ENCODE peak calls at places on chromosomes 1 and 21, in five cellular contexts. One of them, this sample, is unnamed.

GRCh38 chr1:233518344-233518743 is 95.6 kb upstream of the KCNK1 start:
- DNase-seq in uterus: no peak
- DNase-seq in H9: peak; percentile 70
- DNase-seq in CD8-positive, alpha-beta T cell: no peak
- DNase-seq in MM.1S: peak; percentile 69
- DNase-seq in this sample: no peak

GRCh38 chr1:157154940-157155514 is 16.8 kb upstream of the ETV3 start:
- DNase-seq in uterus: peak; percentile 38
- DNase-seq in H9: no peak
- DNase-seq in CD8-positive, alpha-beta T cell: no peak
- DNase-seq in MM.1S: no peak
- DNase-seq in this sample: peak; percentile 68

GRCh38 chr1:53385276-53385932 is 57.5 kb upstream of the LRP8 start:
- DNase-seq in uterus: no peak
- DNase-seq in H9: no peak
- DNase-seq in CD8-positive, alpha-beta T cell: no peak
- DNase-seq in MM.1S: no peak
- DNase-seq in this sample: no peak

GRCh38 chr1:167482184-167482583 is 36.1 kb downstream of the CD247 start:
- DNase-seq in uterus: no peak
- DNase-seq in H9: no peak
- DNase-seq in CD8-positive, alpha-beta T cell: peak; percentile 53
- DNase-seq in MM.1S: no peak
- DNase-seq in this sample: no peak

GRCh38 chr21:36070999-36071398 is 1.2 kb downstream of the CBR1 start:
- DNase-seq in uterus: no peak
- DNase-seq in H9: no peak
- DNase-seq in CD8-positive, alpha-beta T cell: no peak
- DNase-seq in MM.1S: no peak
- DNase-seq in this sample: no peak

GRCh38 chr1:67053535-67053784 is 488 bp downstream of the SLC35D1 start:
- DNase-seq in uterus: peak; percentile 70
- DNase-seq in H9: no peak
- DNase-seq in CD8-positive, alpha-beta T cell: peak; percentile 32
- DNase-seq in MM.1S: peak; percentile 44
- DNase-seq in this sample: peak; percentile 42

GRCh38 chr21:28256420-28256831 is 736.3 kb downstream of the LTN1 start:
- DNase-seq in uterus: no peak
- DNase-seq in H9: no peak
- DNase-seq in CD8-positive, alpha-beta T cell: no peak
- DNase-seq in MM.1S: no peak
- DNase-seq in this sample: no peak

GRCh38 chr1:45026446-45026845 is 14.4 kb downstream of the UROD start:
- DNase-seq in uterus: no peak
- DNase-seq in H9: no peak
- DNase-seq in CD8-positive, alpha-beta T cell: no peak
- DNase-seq in MM.1S: no peak
- DNase-seq in this sample: no peak

GRCh38 chr1:198205021-198205684 is 48.4 kb downstream of the NEK7 start:
- DNase-seq in uterus: no peak
- DNase-seq in H9: no peak
- DNase-seq in CD8-positive, alpha-beta T cell: no peak
- DNase-seq in MM.1S: no peak
- DNase-seq in this sample: no peak

GRCh38 chr1:159941867-159942560 is 3.4 kb downstream of the IGSF9 start:
- DNase-seq in uterus: no peak
- DNase-seq in H9: no peak
- DNase-seq in CD8-positive, alpha-beta T cell: no peak
- DNase-seq in MM.1S: no peak
- DNase-seq in this sample: peak; percentile 51

GRCh38 chr1:66764994-66765578 is 12.8 kb downstream of the DYNLT5 start:
- DNase-seq in uterus: peak; percentile 17
- DNase-seq in H9: no peak
- DNase-seq in CD8-positive, alpha-beta T cell: peak; percentile 53
- DNase-seq in MM.1S: peak; percentile 72
- DNase-seq in this sample: peak; percentile 48

GRCh38 chr1:22018583-22019559 is 17.4 kb downstream of the CELA3A start:
- DNase-seq in uterus: no peak
- DNase-seq in H9: no peak
- DNase-seq in CD8-positive, alpha-beta T cell: peak; percentile 63
- DNase-seq in MM.1S: peak; percentile 27
- DNase-seq in this sample: peak; percentile 58

GRCh38 chr21:28975401-28975800 is 17.3 kb downstream of the LTN1 start:
- DNase-seq in uterus: no peak
- DNase-seq in H9: no peak
- DNase-seq in CD8-positive, alpha-beta T cell: no peak
- DNase-seq in MM.1S: no peak
- DNase-seq in this sample: no peak

GRCh38 chr1:39110882-39111281 is 84.7 kb downstream of the NDUFS5 start:
- DNase-seq in uterus: no peak
- DNase-seq in H9: no peak
- DNase-seq in CD8-positive, alpha-beta T cell: no peak
- DNase-seq in MM.1S: no peak
- DNase-seq in this sample: no peak

GRCh38 chr1:53324728-53325297 is 3.1 kb downstream of the LRP8 start:
- DNase-seq in uterus: no peak
- DNase-seq in H9: no peak
- DNase-seq in CD8-positive, alpha-beta T cell: no peak
- DNase-seq in MM.1S: no peak
- DNase-seq in this sample: no peak

GRCh38 chr1:183323849-183324683 is 94.1 kb downstream of the NMNAT2 start:
- DNase-seq in uterus: no peak
- DNase-seq in H9: no peak
- DNase-seq in CD8-positive, alpha-beta T cell: no peak
- DNase-seq in MM.1S: no peak
- DNase-seq in this sample: no peak

GRCh38 chr1:27527223-27527856 is 37.4 kb upstream of the WASF2 start:
- DNase-seq in uterus: peak; percentile 80
- DNase-seq in H9: peak; percentile 90
- DNase-seq in CD8-positive, alpha-beta T cell: peak; percentile 60
- DNase-seq in MM.1S: no peak
- DNase-seq in this sample: no peak

GRCh38 chr1:27399251-27399885 is 6.9 kb downstream of the GPR3 start:
- DNase-seq in uterus: no peak
- DNase-seq in H9: no peak
- DNase-seq in CD8-positive, alpha-beta T cell: no peak
- DNase-seq in MM.1S: no peak
- DNase-seq in this sample: no peak

GRCh38 chr1:183023601-183024351 is 556 bp downstream of the LAMC1 start:
- DNase-seq in uterus: peak; percentile 63
- DNase-seq in H9: peak; percentile 90
- DNase-seq in CD8-positive, alpha-beta T cell: peak; percentile 16
- DNase-seq in MM.1S: peak; percentile 92
- DNase-seq in this sample: peak; percentile 78

DNA sequence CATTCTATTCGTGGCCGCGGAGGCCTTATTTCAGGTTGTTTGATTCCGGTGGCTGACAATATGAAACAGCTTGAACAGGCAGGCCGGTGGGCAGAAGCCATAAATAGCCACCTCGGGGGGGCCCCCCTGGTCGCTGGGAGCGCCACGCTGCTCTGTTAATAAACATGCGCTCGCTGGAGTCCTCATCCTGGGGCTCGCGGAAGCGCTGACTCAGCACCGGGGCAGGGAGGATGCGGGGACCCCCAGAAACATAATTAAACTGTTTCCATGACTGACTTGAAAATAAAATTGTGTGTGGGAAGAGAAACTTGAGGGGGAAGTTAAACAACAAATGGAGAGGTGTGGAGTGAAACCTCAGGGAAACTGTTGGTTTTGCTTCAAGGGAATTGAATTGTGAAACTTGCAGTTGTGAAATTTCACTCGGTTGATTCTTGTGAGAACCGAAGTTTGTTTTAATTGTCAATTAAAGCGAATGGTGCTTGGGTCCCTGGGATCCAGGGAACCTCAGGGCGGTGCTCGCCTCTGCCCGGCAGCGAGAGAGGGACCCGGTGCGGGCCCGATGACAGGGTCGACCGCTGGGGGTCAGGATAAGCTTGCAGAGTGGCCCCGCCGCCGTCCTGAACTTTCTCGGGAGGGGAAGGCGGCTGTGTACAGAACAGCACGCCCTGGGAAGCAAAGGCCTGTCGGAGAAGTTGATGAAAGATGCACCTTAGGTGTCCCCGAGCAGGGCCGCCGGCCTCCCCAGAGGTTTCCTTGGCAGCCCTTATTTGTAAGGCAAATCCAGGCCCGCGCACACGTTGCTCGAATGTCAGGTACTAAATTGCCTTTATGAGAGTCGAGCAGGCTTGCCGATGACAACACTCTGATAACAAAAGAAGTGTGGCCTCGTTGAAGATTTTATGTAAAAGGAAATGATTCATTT is 176.9 kb upstream of the LMO4 start:
- DNase-seq in uterus: peak; percentile 66
- DNase-seq in H9: peak; percentile 85
- DNase-seq in CD8-positive, alpha-beta T cell: peak; percentile 16
- DNase-seq in MM.1S: peak; percentile 93
- DNase-seq in this sample: peak; percentile 75
- TF ChIP-seq CTCF in uterus: peak; percentile 38
- TF ChIP-seq CTCF in H9: peak; percentile 84
- TF ChIP-seq CTCF in CD8-positive, alpha-beta T cell: no peak
- TF ChIP-seq CTCF in MM.1S: peak; percentile 53
- TF ChIP-seq CTCF in this sample: peak; percentile 35

GRCh38 chr1:2968471-2968881 is 52.8 kb upstream of the ACTRT2 start:
- DNase-seq in uterus: no peak
- DNase-seq in H9: no peak
- DNase-seq in CD8-positive, alpha-beta T cell: no peak
- DNase-seq in MM.1S: no peak
- DNase-seq in this sample: peak; percentile 54
- H3K9me3 ChIP-seq in uterus: no peaks in the 10 kb centered on the region
- H3K9me3 ChIP-seq in H9: peaks cover 87% of the 10 kb centered on the region
- H3K9me3 ChIP-seq in CD8-positive, alpha-beta T cell: no peaks in the 10 kb centered on the region
- H3K9me3 ChIP-seq in MM.1S: no peaks in the 10 kb centered on the region
- H3K9me3 ChIP-seq in this sample: no peaks in the 10 kb centered on the region

DNA sequence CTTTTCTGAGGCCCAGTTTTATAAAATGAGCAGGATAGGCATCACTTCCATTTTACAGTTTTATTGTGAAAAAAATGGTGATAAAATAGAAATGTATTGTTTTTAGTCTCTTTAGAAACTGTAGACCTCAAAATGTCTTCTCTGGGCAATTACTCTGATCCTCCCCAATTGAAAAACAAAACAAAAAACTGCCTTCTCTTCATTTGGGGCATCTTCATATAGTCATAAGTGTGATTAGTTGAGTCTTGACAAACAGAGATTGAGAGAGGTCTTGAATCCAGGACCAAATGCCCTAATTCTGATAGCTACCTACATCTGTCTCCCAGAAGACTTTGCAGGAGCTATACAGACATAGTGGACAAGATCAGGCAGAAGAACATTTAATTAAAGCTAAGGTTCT is 62.9 kb downstream of the LRRC8C start:
- DNase-seq in uterus: no peak
- DNase-seq in H9: no peak
- DNase-seq in CD8-positive, alpha-beta T cell: no peak
- DNase-seq in MM.1S: no peak
- DNase-seq in this sample: no peak
- H3K27ac ChIP-seq in uterus: no peak overlapping the region
- H3K27ac ChIP-seq in H9: no peak overlapping the region
- H3K27ac ChIP-seq in CD8-positive, alpha-beta T cell: peak overlapping the region; percentile 13
- H3K27ac ChIP-seq in MM.1S: peak overlapping the region; percentile 93
- H3K27ac ChIP-seq in this sample: no peak overlapping the region

DNA sequence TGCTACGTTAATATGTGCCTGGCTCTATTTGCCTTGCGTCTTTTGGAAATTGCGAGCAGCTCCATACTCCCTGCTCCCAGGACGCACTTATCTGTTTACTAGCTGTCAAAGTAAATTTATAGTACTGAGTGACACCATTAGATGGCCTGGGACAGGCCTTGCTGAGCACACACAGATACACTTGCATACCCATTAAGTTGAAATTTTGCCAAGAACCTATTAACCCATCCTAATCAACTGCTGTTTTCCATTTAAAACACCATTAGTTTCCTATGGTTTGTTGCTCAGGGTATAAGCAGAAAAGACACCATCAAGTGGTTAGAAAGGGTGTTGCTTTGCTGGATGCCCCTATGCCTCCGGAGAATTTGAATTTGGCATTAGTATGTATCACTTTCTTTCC is 187.3 kb downstream of the SLC44A5 start:
- DNase-seq in uterus: no peak
- DNase-seq in H9: no peak
- DNase-seq in CD8-positive, alpha-beta T cell: no peak
- DNase-seq in MM.1S: no peak
- DNase-seq in this sample: no peak
- TF ChIP-seq CTCF in uterus: no peak
- TF ChIP-seq CTCF in H9: peak; percentile 64
- TF ChIP-seq CTCF in CD8-positive, alpha-beta T cell: no peak
- TF ChIP-seq CTCF in MM.1S: no peak
- TF ChIP-seq CTCF in this sample: no peak

GRCh38 chr1:227661495-227661894 is 73.6 kb downstream of the JMJD4 start:
- DNase-seq in uterus: no peak
- DNase-seq in H9: no peak
- DNase-seq in CD8-positive, alpha-beta T cell: no peak
- DNase-seq in MM.1S: no peak
- DNase-seq in this sample: no peak
- H3K9me3 ChIP-seq in uterus: peaks cover 96% of the 10 kb centered on the region
- H3K9me3 ChIP-seq in H9: peaks cover 92% of the 10 kb centered on the region
- H3K9me3 ChIP-seq in CD8-positive, alpha-beta T cell: peaks cover 74% of the 10 kb centered on the region
- H3K9me3 ChIP-seq in MM.1S: peaks cover 4% of the 10 kb centered on the region
- H3K9me3 ChIP-seq in this sample: peaks cover 100% of the 10 kb centered on the region

DNA sequence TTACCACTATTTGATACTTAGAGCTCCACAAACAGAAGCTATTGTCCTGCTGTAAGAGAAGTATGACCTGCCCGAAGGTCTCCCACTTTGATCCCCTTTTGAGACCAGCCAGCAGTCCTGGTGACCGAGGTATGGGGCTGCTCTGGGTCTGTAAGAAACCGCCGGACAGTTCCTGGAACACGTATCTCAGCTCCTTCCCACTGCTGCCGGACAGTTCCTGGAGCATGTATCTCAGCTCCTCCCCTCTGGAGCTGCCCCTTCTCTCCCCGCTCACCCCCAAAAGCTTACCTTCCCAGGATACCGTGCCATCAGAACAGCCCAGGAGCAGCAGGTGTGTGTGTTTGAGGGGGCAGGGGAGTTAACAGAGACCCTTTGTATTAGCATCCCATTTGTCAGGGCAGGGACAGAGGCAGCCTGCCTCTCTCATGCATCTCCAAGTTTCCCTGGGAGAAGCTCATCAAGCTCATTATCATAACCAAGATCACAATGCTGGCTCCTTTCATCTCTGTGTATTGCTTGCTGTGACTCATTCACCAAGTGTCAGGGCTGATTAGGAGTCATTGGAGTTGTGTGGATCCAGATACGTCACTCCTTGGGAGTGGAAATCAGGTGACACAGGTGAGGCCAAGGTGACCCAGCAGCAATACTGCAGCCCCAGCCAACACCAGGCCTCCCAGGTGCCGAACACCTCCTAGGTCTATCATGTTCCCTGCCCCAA is 25.3 kb downstream of the OPTC start:
- DNase-seq in uterus: no peak
- DNase-seq in H9: peak; percentile 94
- DNase-seq in CD8-positive, alpha-beta T cell: no peak
- DNase-seq in MM.1S: no peak
- DNase-seq in this sample: no peak
- H3K27ac ChIP-seq in uterus: peak overlapping the region; percentile 74
- H3K27ac ChIP-seq in H9: no peak overlapping the region
- H3K27ac ChIP-seq in CD8-positive, alpha-beta T cell: no peak overlapping the region
- H3K27ac ChIP-seq in MM.1S: no peak overlapping the region
- H3K27ac ChIP-seq in this sample: no peak overlapping the region

This sample was measured in tibial artery.